ENCODE peak calls at places on chromosomes 3 and 15, in seven cellular contexts. One of them, this sample, is unnamed.

GRCh38 chr3:87437765-87438164 is 161.4 kb upstream of the POU1F1 start:
- DNase-seq in stimulated activated CD8-positive, alpha-beta memory T cell treated with anti-CD3 and anti-CD28 coated beads, Interleukin-15, amount 100 ng/mL, for 4 hours: no peak
- DNase-seq in LoVo: no peak
- DNase-seq in mesothelial cell of epicardium: no peak
- DNase-seq in NCI-H510A treated with DMSO at 0.1 percent for 48 hours: no peak
- DNase-seq in Kasumi-1: no peak
- DNase-seq in memory B cell: no peak
- DNase-seq in this sample: no peak

GRCh38 chr3:158470944-158471638 is 99.9 kb upstream of the MLF1 start:
- DNase-seq in memory B cell: no peak
- DNase-seq in stimulated activated CD8-positive, alpha-beta memory T cell treated with anti-CD3 and anti-CD28 coated beads, Interleukin-15, amount 100 ng/mL, for 4 hours: no peak
- DNase-seq in Kasumi-1: no peak
- DNase-seq in NCI-H510A treated with DMSO at 0.1 percent for 48 hours: no peak
- DNase-seq in LoVo: no peak
- DNase-seq in mesothelial cell of epicardium: no peak
- DNase-seq in this sample: no peak

GRCh38 chr3:154552338-154552737 is 122.3 kb upstream of the GPR149 start:
- DNase-seq in stimulated activated CD8-positive, alpha-beta memory T cell treated with anti-CD3 and anti-CD28 coated beads, Interleukin-15, amount 100 ng/mL, for 4 hours: no peak
- DNase-seq in NCI-H510A treated with DMSO at 0.1 percent for 48 hours: no peak
- DNase-seq in LoVo: no peak
- DNase-seq in memory B cell: no peak
- DNase-seq in mesothelial cell of epicardium: no peak
- DNase-seq in Kasumi-1: peak; percentile 7
- DNase-seq in this sample: peak; percentile 15

GRCh38 chr3:175358935-175359334 is 499.8 kb downstream of the NAALADL2 start:
- DNase-seq in Kasumi-1: no peak
- DNase-seq in LoVo: no peak
- DNase-seq in NCI-H510A treated with DMSO at 0.1 percent for 48 hours: no peak
- DNase-seq in stimulated activated CD8-positive, alpha-beta memory T cell treated with anti-CD3 and anti-CD28 coated beads, Interleukin-15, amount 100 ng/mL, for 4 hours: no peak
- DNase-seq in memory B cell: no peak
- DNase-seq in mesothelial cell of epicardium: no peak
- DNase-seq in this sample: no peak

GRCh38 chr15:35393403-35393802 is 152.6 kb downstream of the DPH6 start:
- DNase-seq in LoVo: peak; percentile 42
- DNase-seq in stimulated activated CD8-positive, alpha-beta memory T cell treated with anti-CD3 and anti-CD28 coated beads, Interleukin-15, amount 100 ng/mL, for 4 hours: no peak
- DNase-seq in memory B cell: no peak
- DNase-seq in mesothelial cell of epicardium: no peak
- DNase-seq in NCI-H510A treated with DMSO at 0.1 percent for 48 hours: no peak
- DNase-seq in Kasumi-1: no peak
- DNase-seq in this sample: no peak

GRCh38 chr15:90442423-90442822 is 54.4 kb downstream of the IQGAP1 start:
- DNase-seq in stimulated activated CD8-positive, alpha-beta memory T cell treated with anti-CD3 and anti-CD28 coated beads, Interleukin-15, amount 100 ng/mL, for 4 hours: no peak
- DNase-seq in memory B cell: no peak
- DNase-seq in NCI-H510A treated with DMSO at 0.1 percent for 48 hours: no peak
- DNase-seq in Kasumi-1: no peak
- DNase-seq in LoVo: no peak
- DNase-seq in mesothelial cell of epicardium: no peak
- DNase-seq in this sample: no peak

GRCh38 chr15:92142242-92143232 is 251.1 kb upstream of the ST8SIA2 start:
- DNase-seq in stimulated activated CD8-positive, alpha-beta memory T cell treated with anti-CD3 and anti-CD28 coated beads, Interleukin-15, amount 100 ng/mL, for 4 hours: no peak
- DNase-seq in LoVo: no peak
- DNase-seq in mesothelial cell of epicardium: no peak
- DNase-seq in memory B cell: no peak
- DNase-seq in NCI-H510A treated with DMSO at 0.1 percent for 48 hours: no peak
- DNase-seq in Kasumi-1: no peak
- DNase-seq in this sample: no peak

GRCh38 chr15:37045859-37046318 is 54.5 kb downstream of the MEIS2 start:
- DNase-seq in LoVo: no peak
- DNase-seq in NCI-H510A treated with DMSO at 0.1 percent for 48 hours: peak; percentile 55
- DNase-seq in mesothelial cell of epicardium: no peak
- DNase-seq in Kasumi-1: no peak
- DNase-seq in stimulated activated CD8-positive, alpha-beta memory T cell treated with anti-CD3 and anti-CD28 coated beads, Interleukin-15, amount 100 ng/mL, for 4 hours: no peak
- DNase-seq in memory B cell: no peak
- DNase-seq in this sample: no peak

GRCh38 chr3:125433611-125434041 is 58.5 kb upstream of the ZNF148 start:
- DNase-seq in LoVo: peak; percentile 63
- DNase-seq in stimulated activated CD8-positive, alpha-beta memory T cell treated with anti-CD3 and anti-CD28 coated beads, Interleukin-15, amount 100 ng/mL, for 4 hours: no peak
- DNase-seq in Kasumi-1: no peak
- DNase-seq in NCI-H510A treated with DMSO at 0.1 percent for 48 hours: no peak
- DNase-seq in mesothelial cell of epicardium: no peak
- DNase-seq in memory B cell: no peak
- DNase-seq in this sample: no peak

GRCh38 chr3:123635220-123635619 is 50.4 kb upstream of the HACD2 start:
- DNase-seq in stimulated activated CD8-positive, alpha-beta memory T cell treated with anti-CD3 and anti-CD28 coated beads, Interleukin-15, amount 100 ng/mL, for 4 hours: no peak
- DNase-seq in LoVo: no peak
- DNase-seq in NCI-H510A treated with DMSO at 0.1 percent for 48 hours: peak; percentile 24
- DNase-seq in mesothelial cell of epicardium: no peak
- DNase-seq in Kasumi-1: no peak
- DNase-seq in memory B cell: no peak
- DNase-seq in this sample: no peak

GRCh38 chr3:39378092-39378491 is 5.1 kb upstream of the SLC25A38 start:
- DNase-seq in NCI-H510A treated with DMSO at 0.1 percent for 48 hours: no peak
- DNase-seq in stimulated activated CD8-positive, alpha-beta memory T cell treated with anti-CD3 and anti-CD28 coated beads, Interleukin-15, amount 100 ng/mL, for 4 hours: no peak
- DNase-seq in mesothelial cell of epicardium: no peak
- DNase-seq in LoVo: peak; percentile 59
- DNase-seq in Kasumi-1: no peak
- DNase-seq in memory B cell: peak; percentile 48
- DNase-seq in this sample: peak; percentile 89

This sample was measured in Jurkat, Clone E6-1.